ENCODE peak calls at places on chromosomes 2 and 18, in nine cellular contexts. Z is DMS 273 treated with DMSO at 0.1 percent for 48 hours; J is dermis blood vessel endothelial cell; S is stimulated activated CD4-positive, alpha-beta T cell treated with anti-CD3 and anti-CD28 coated beads, Interleukin-2, amount 100 ng/mL, for 48 hours; F is M059J; N is aorta; O is NCI-H1694; D is HTR-8/SVneo; G is stimulated activated CD8-positive, alpha-beta memory T cell treated with anti-CD3 and anti-CD28 coated beads, Interleukin-15, amount 100 ng/mL, for 1 hour. K is an unnamed sample.

GRCh38 chr2:203579730-203580129 is 44.6 kb upstream of the RAPH1 start:
- DNase-seq in Z (no peak), J (no peak), S (no peak), F (no peak), N (no peak), O (no peak), D (no peak), G (no peak), K (no peak)

GRCh38 chr2:237405006-237405559 is 8.9 kb downstream of the COL6A3 start:
- DNase-seq in Z (no peak), J (no peak), S (no peak), F (no peak), N (no peak), O (no peak), D (no peak), G (no peak), K (no peak)

GRCh38 chr2:150620860-150621259 is 133.4 kb upstream of the RND3 start:
- DNase-seq in Z (no peak), J (no peak), S (no peak), F (peak; percentile 60), N (no peak), O (no peak), D (no peak), G (no peak), K (no peak)

GRCh38 chr18:60413944-60414547 is 41.5 kb upstream of the MC4R start:
- DNase-seq in Z (no peak), J (peak; percentile 21), S (no peak), F (peak; percentile 23), N (no peak), O (no peak), D (no peak), G (no peak), K (no peak)

GRCh38 chr18:55319517-55319905 is 268.5 kb downstream of the TCF4 start:
- DNase-seq in Z (no peak), J (peak; percentile 53), S (no peak), F (peak; percentile 54), N (no peak), O (no peak), D (no peak), G (no peak), K (no peak)

GRCh38 chr2:160581448-160581847 is 87.8 kb upstream of the RBMS1 start:
- DNase-seq in Z (no peak), J (no peak), S (no peak), F (no peak), N (no peak), O (no peak), D (no peak), G (no peak), K (no peak)

GRCh38 chr2:62305421-62306176 is 109.7 kb downstream of the B3GNT2 start:
- DNase-seq in Z (no peak), J (peak; percentile 52), S (peak; percentile 54), F (no peak), N (no peak), O (no peak), D (no peak), G (peak; percentile 22), K (peak; percentile 13)

GRCh38 chr2:113851640-113852039 is 38.2 kb upstream of the ACTR3 start:
- DNase-seq in Z (no peak), J (no peak), S (no peak), F (peak; percentile 41), N (no peak), O (no peak), D (no peak), G (no peak), K (no peak)

GRCh38 chr2:240946046-240946445 is 39.9 kb downstream of the CROCC2 start:
- DNase-seq in Z (no peak), J (no peak), S (no peak), F (no peak), N (no peak), O (no peak), D (no peak), G (no peak), K (no peak)

GRCh38 chr2:35454966-35455638 is 900.5 kb upstream of the CRIM1 start:
- DNase-seq in Z (no peak), J (peak; percentile 13), S (no peak), F (peak; percentile 91), N (no peak), O (no peak), D (peak; percentile 19), G (no peak), K (peak; percentile 10)

GRCh38 chr2:28389399-28390240 is 3.0 kb upstream of the FOSL2 start:
- DNase-seq in Z (no peak), J (peak; percentile 27), S (no peak), F (no peak), N (no peak), O (no peak), D (no peak), G (no peak), K (no peak)

GRCh38 chr2:12119841-12120240 is 373.4 kb downstream of the LPIN1 start:
- DNase-seq in Z (no peak), J (no peak), S (no peak), F (peak; percentile 78), N (no peak), O (no peak), D (no peak), G (no peak), K (no peak)

GRCh38 chr2:168044579-168044978 is 202.8 kb downstream of the STK39 start:
- DNase-seq in Z (no peak), J (no peak), S (no peak), F (no peak), N (no peak), O (no peak), D (no peak), G (no peak), K (no peak)

GRCh38 chr2:25698752-25699151 is 25.4 kb upstream of the DTNB start:
- DNase-seq in Z (no peak), J (peak; percentile 68), S (no peak), F (peak; percentile 56), N (no peak), O (no peak), D (no peak), G (no peak), K (no peak)

GRCh38 chr2:98148968-98149697 is 62.2 kb downstream of the VWA3B start:
- DNase-seq in Z (no peak), J (peak; percentile 85), S (no peak), F (peak; percentile 84), N (no peak), O (no peak), D (peak; percentile 67), G (no peak), K (peak; percentile 4)

GRCh38 chr2:69600425-69600824 is 43.1 kb downstream of the AAK1 start:
- DNase-seq in Z (no peak), J (no peak), S (no peak), F (no peak), N (no peak), O (no peak), D (no peak), G (no peak), K (no peak)

K was measured in SHP77.